ENCODE peak calls at places on chromosomes 4 and X, in ten cellular contexts. N, D, P, Y, B, Q, V, F, L and Z are unnamed samples.

GRCh38 chrX:21374163-21374993 is at the start of gene CNKSR2:
- DNase-seq in N (no peak), D (peak), P (peak), Y (peak), B (peak), Q (peak), V (peak), F (no peak), L (peak), Z (peak)

GRCh38 chr4:40427138-40427537 is 92.0 kb downstream of the CHRNA9 start:
- DNase-seq in N (no peak), D (no peak), P (no peak), Y (no peak), B (no peak), Q (no peak), V (no peak), F (no peak), L (no peak), Z (no peak)

GRCh38 chrX:97290199-97290598 is 406.5 kb downstream of the RPA4 start:
- DNase-seq in N (peak), D (no peak), P (no peak), Y (no peak), B (no peak), Q (no peak), V (peak), F (no peak), L (no peak), Z (no peak)

GRCh38 chrX:75649829-75650228 is 127.0 kb upstream of the ZDHHC15 start:
- DNase-seq in N (no peak), D (no peak), P (no peak), Y (no peak), B (no peak), Q (no peak), V (no peak), F (no peak), L (no peak), Z (no peak)

GRCh38 chrX:39654183-39654925 is 443.4 kb downstream of the BCOR start:
- DNase-seq in N (no peak), D (no peak), P (no peak), Y (no peak), B (no peak), Q (no peak), V (no peak), F (no peak), L (no peak), Z (no peak)

GRCh38 chr4:6395466-6396228 is 76.8 kb downstream of the PPP2R2C start:
- DNase-seq in N (no peak), D (no peak), P (no peak), Y (no peak), B (no peak), Q (no peak), V (no peak), F (no peak), L (no peak), Z (no peak)

GRCh38 chr4:44869222-44869882 is 143.0 kb upstream of the GNPDA2 start:
- DNase-seq in N (no peak), D (no peak), P (no peak), Y (no peak), B (no peak), Q (no peak), V (no peak), F (no peak), L (no peak), Z (peak)

GRCh38 chr4:70793626-70794025 is 46.1 kb downstream of the GRSF1 start:
- DNase-seq in N (no peak), D (no peak), P (no peak), Y (no peak), B (no peak), Q (no peak), V (no peak), F (no peak), L (no peak), Z (no peak)

GRCh38 chrX:6228720-6229119 is at the start of gene NLGN4X:
- DNase-seq in N (no peak), D (no peak), P (no peak), Y (no peak), B (no peak), Q (no peak), V (no peak), F (no peak), L (no peak), Z (no peak)

GRCh38 chrX:23756165-23756564 is 13.1 kb upstream of the ACOT9 start:
- DNase-seq in N (peak), D (peak), P (peak), Y (no peak), B (peak), Q (peak), V (peak), F (no peak), L (peak), Z (peak)

GRCh38 chrX:153372949-153373348 is 28.2 kb downstream of the PNMA6E start:
- DNase-seq in N (no peak), D (no peak), P (no peak), Y (no peak), B (no peak), Q (no peak), V (no peak), F (no peak), L (no peak), Z (no peak)

GRCh38 chr4:144591401-144591800 is 54.6 kb upstream of the HHIP start:
- DNase-seq in N (peak), D (peak), P (no peak), Y (no peak), B (no peak), Q (peak), V (peak), F (no peak), L (no peak), Z (peak)

GRCh38 chr4:98662619-98663225 is 4.3 kb upstream of the TSPAN5 start:
- DNase-seq in N (peak), D (no peak), P (no peak), Y (no peak), B (no peak), Q (no peak), V (no peak), F (no peak), L (no peak), Z (no peak)
- H3K4me3 ChIP-seq in N (no peak), D (no peak), P (no peak), Y (no peak), B (no peak), Q (no peak), V (no peak), F (no peak), L (no peak), Z (no peak)

GRCh38 chrX:55713635-55714034 is 3.9 kb upstream of the RRAGB start:
- DNase-seq in N (no peak), D (no peak), P (no peak), Y (no peak), B (no peak), Q (no peak), V (no peak), F (no peak), L (no peak), Z (no peak)

GRCh38 chrX:55717521-55718497 is at the start of gene RRAGB:
- DNase-seq in N (peak), D (peak), P (peak), Y (peak), B (peak), Q (peak), V (peak), F (peak), L (peak), Z (peak)

GRCh38 chrX:55716937-55717336 is 612 bp upstream of the RRAGB start:
- DNase-seq in N (no peak), D (no peak), P (no peak), Y (no peak), B (no peak), Q (no peak), V (no peak), F (no peak), L (no peak), Z (no peak)

GRCh38 chrX:55714111-55714510 is 3.4 kb upstream of the RRAGB start:
- DNase-seq in N (no peak), D (no peak), P (no peak), Y (no peak), B (no peak), Q (no peak), V (no peak), F (no peak), L (no peak), Z (no peak)

DNA sequence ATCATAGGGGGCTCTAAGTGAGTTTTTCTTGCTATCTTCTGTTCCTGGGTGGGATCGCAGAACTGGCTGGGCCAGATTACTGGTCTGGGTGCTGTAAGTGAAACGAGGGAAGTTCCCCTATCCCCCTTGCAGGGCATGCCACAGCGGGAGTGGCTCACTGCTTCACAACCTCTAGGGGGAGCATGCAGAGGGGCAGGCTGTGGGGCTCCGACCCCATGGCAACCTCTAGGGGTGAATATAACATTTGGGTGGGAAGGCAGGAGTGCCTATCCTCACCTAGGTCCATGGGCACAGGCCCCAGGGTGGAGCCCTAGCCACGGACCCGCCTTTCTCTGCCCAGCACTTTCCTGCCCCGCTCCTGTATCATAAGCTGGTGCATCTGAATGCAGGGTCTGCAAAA is 1.7 kb upstream of the RRAGB start:
- DNase-seq in N (no peak), D (no peak), P (no peak), Y (no peak), B (no peak), Q (no peak), V (no peak), F (no peak), L (no peak), Z (no peak)
- TF ChIP-seq CTCF in N (no peak), D (no peak), P (no peak), Y (no peak), B (no peak), Q (no peak), V (no peak), F (peak), L (no peak), Z (no peak)

DNA sequence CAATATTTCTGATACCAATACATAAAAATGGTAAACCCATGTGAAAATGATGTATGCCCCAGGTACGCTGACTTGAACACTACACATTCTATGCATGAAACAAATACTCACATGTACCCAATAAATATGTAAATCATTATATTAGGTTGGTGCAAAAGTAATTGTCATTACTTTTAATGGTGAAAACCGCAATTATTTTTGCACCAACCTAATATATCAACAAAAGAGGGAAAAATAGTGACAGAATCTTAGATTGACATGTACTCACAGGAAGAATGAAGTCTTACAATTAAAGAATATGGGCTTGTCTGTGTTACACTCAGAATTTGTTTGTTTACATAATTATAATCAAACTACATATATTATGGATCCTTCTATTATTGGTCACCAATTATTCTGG is 82.3 kb downstream of the GLRA3 start:
- DNase-seq in N (no peak), D (no peak), P (no peak), Y (no peak), B (no peak), Q (no peak), V (no peak), F (no peak), L (no peak), Z (no peak)
- H3K4me3 ChIP-seq in N (no peak), D (no peak), P (no peak), Y (no peak), B (no peak), Q (no peak), V (no peak), F (no peak), L (no peak), Z (no peak)

DNA sequence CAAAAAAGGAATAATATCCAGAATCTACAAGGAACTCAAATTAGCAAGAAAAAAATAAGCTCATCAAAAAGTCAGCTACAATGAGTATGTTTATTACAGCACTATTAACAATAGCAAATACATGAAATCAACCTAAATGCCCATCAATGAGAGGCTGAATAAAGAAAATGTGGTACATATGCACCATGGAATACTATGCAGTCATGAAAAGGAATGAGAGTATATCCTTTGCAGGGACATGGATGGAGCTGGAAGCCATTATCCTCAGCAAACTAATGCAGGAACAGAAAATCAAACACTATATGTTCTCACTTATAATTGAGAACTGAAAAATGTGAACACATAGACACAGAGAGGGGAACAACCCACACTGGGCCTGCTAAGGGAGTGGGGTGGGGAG is 178.4 kb upstream of the IRS4 start:
- DNase-seq in N (no peak), D (no peak), P (no peak), Y (no peak), B (no peak), Q (no peak), V (no peak), F (no peak), L (no peak), Z (no peak)
- TF ChIP-seq CTCF in N (no peak), D (no peak), P (no peak), Y (no peak), B (no peak), Q (no peak), V (no peak), F (no peak), L (no peak), Z (no peak)